ENCODE peak calls at places on chromosomes 6 and 20, in eight cellular contexts. W is A172, K is D341Med, D is GM13977, A is Right ventricle myocardium superior, M is T-helper 1 cell, Q is erythroblast, V is Ammon's horn. L is an unnamed sample.

GRCh38 chr6:68134796-68135195 is 500.3 kb upstream of the ADGRB3 start:
- DNase-seq in W (no peak), K (no peak), D (no peak), A (no peak), M (no peak), Q (no peak), V (no peak), L (no peak)

GRCh38 chr20:53773792-53774371 is 180.2 kb upstream of the ZNF217 start:
- DNase-seq in W (peak; percentile 98), K (no peak), D (no peak), A (no peak), M (no peak), Q (no peak), V (no peak), L (peak; percentile 98)

GRCh38 chr6:15994814-15995459 is 133.9 kb upstream of the MYLIP start:
- DNase-seq in W (no peak), K (no peak), D (no peak), A (no peak), M (no peak), Q (peak; percentile 77), V (no peak), L (no peak)

GRCh38 chr20:5524886-5525285 is 208.1 kb upstream of the PROKR2 start:
- DNase-seq in W (no peak), K (no peak), D (no peak), A (no peak), M (no peak), Q (no peak), V (no peak), L (no peak)

GRCh38 chr6:16437095-16437494 is 198.7 kb downstream of the GMPR start:
- DNase-seq in W (no peak), K (no peak), D (no peak), A (no peak), M (no peak), Q (no peak), V (no peak), L (no peak)

GRCh38 chr6:108846628-108847027 is 1.6 kb upstream of the ARMC2 start:
- DNase-seq in W (no peak), K (peak; percentile 66), D (no peak), A (no peak), M (no peak), Q (no peak), V (no peak), L (no peak)

GRCh38 chr6:133463789-133464188 is 222.6 kb downstream of the EYA4 start:
- DNase-seq in W (no peak), K (no peak), D (no peak), A (no peak), M (no peak), Q (no peak), V (no peak), L (no peak)

GRCh38 chr6:113936093-113936934 is 34.6 kb downstream of the HDAC2 start:
- DNase-seq in W (peak; percentile 59), K (peak; percentile 41), D (peak; percentile 54), A (no peak), M (no peak), Q (peak; percentile 68), V (peak; percentile 49), L (peak; percentile 31)

GRCh38 chr6:118923035-118923434 is 11.9 kb downstream of the MCM9 start:
- DNase-seq in W (no peak), K (no peak), D (no peak), A (no peak), M (no peak), Q (no peak), V (no peak), L (no peak)

GRCh38 chr6:145704153-145704781 is 31.1 kb downstream of the EPM2A start:
- DNase-seq in W (no peak), K (no peak), D (peak; percentile 4), A (no peak), M (no peak), Q (peak; percentile 11), V (no peak), L (peak; percentile 8)